ENCODE peak calls at places on chromosomes 3 and 15, in five cellular contexts. One of them, this sample, is unnamed.

GRCh38 chr3:129325383-129325782 is 46.7 kb downstream of the HMCES start:
- DNase-seq in SK-N-SH: no peak
- DNase-seq in GM12892: no peak
- DNase-seq in K562: no peak
- DNase-seq in GM12878: no peak
- DNase-seq in this sample: no peak

GRCh38 chr3:103372031-103372430 is 937.2 kb downstream of the ZPLD1 start:
- DNase-seq in SK-N-SH: no peak
- DNase-seq in GM12892: no peak
- DNase-seq in K562: no peak
- DNase-seq in GM12878: no peak
- DNase-seq in this sample: no peak

GRCh38 chr3:31581660-31582059 is 48.9 kb downstream of the STT3B start:
- DNase-seq in SK-N-SH: no peak
- DNase-seq in GM12892: no peak
- DNase-seq in K562: no peak
- DNase-seq in GM12878: no peak
- DNase-seq in this sample: no peak

GRCh38 chr3:149519912-149520311 is 45.4 kb downstream of the TM4SF4 start:
- DNase-seq in SK-N-SH: no peak
- DNase-seq in GM12892: no peak
- DNase-seq in K562: no peak
- DNase-seq in GM12878: no peak
- DNase-seq in this sample: no peak

GRCh38 chr15:85477730-85478129 is 97.3 kb downstream of the AKAP13 start:
- DNase-seq in SK-N-SH: no peak
- DNase-seq in GM12892: no peak
- DNase-seq in K562: no peak
- DNase-seq in GM12878: no peak
- DNase-seq in this sample: no peak

GRCh38 chr15:26767169-26767670 is 5.6 kb downstream of the GABRB3 start:
- DNase-seq in SK-N-SH: peak
- DNase-seq in GM12892: no peak
- DNase-seq in K562: no peak
- DNase-seq in GM12878: no peak
- DNase-seq in this sample: no peak

GRCh38 chr15:66941231-66941711 is 124.1 kb upstream of the SMAD3 start:
- DNase-seq in SK-N-SH: no peak
- DNase-seq in GM12892: no peak
- DNase-seq in K562: no peak
- DNase-seq in GM12878: no peak
- DNase-seq in this sample: no peak

GRCh38 chr3:111763101-111763500 is 96.0 kb upstream of the PHLDB2 start:
- DNase-seq in SK-N-SH: no peak
- DNase-seq in GM12892: no peak
- DNase-seq in K562: no peak
- DNase-seq in GM12878: no peak
- DNase-seq in this sample: no peak

GRCh38 chr15:71411538-71412482 is 296.5 kb downstream of the THSD4 start:
- DNase-seq in SK-N-SH: no peak
- DNase-seq in GM12892: no peak
- DNase-seq in K562: no peak
- DNase-seq in GM12878: no peak
- DNase-seq in this sample: no peak

GRCh38 chr3:195388380-195388779 is 54.4 kb downstream of the ACAP2 start:
- DNase-seq in SK-N-SH: no peak
- DNase-seq in GM12892: no peak
- DNase-seq in K562: no peak
- DNase-seq in GM12878: no peak
- DNase-seq in this sample: no peak

GRCh38 chr15:75065851-75066509 is 42.6 kb downstream of the PPCDC start:
- DNase-seq in SK-N-SH: no peak
- DNase-seq in GM12892: no peak
- DNase-seq in K562: peak
- DNase-seq in GM12878: no peak
- DNase-seq in this sample: no peak

GRCh38 chr15:60744826-60745225 is 265.9 kb upstream of the ICE2 start:
- DNase-seq in SK-N-SH: no peak
- DNase-seq in GM12892: no peak
- DNase-seq in K562: no peak
- DNase-seq in GM12878: no peak
- DNase-seq in this sample: no peak

GRCh38 chr3:10744098-10744465 is 71.9 kb upstream of the SLC6A11 start:
- DNase-seq in SK-N-SH: peak
- DNase-seq in GM12892: no peak
- DNase-seq in K562: peak
- DNase-seq in GM12878: no peak
- DNase-seq in this sample: no peak

GRCh38 chr3:10398341-10398740 is 77.4 kb upstream of the SEC13 start:
- DNase-seq in SK-N-SH: peak
- DNase-seq in GM12892: no peak
- DNase-seq in K562: no peak
- DNase-seq in GM12878: no peak
- DNase-seq in this sample: no peak

GRCh38 chr15:71355268-71355667 is 240.0 kb downstream of the THSD4 start:
- DNase-seq in SK-N-SH: no peak
- DNase-seq in GM12892: no peak
- DNase-seq in K562: no peak
- DNase-seq in GM12878: no peak
- DNase-seq in this sample: no peak

GRCh38 chr3:148173836-148174235 is 523.9 kb upstream of the AGTR1 start:
- DNase-seq in SK-N-SH: no peak
- DNase-seq in GM12892: no peak
- DNase-seq in K562: no peak
- DNase-seq in GM12878: peak
- DNase-seq in this sample: no peak

GRCh38 chr3:89740881-89741177 is 633.4 kb downstream of the EPHA3 start:
- DNase-seq in SK-N-SH: no peak
- DNase-seq in GM12892: no peak
- DNase-seq in K562: no peak
- DNase-seq in GM12878: no peak
- DNase-seq in this sample: no peak

GRCh38 chr3:53259427-53260259 is 3.8 kb upstream of the TKT start:
- DNase-seq in SK-N-SH: peak
- DNase-seq in GM12892: no peak
- DNase-seq in K562: no peak
- DNase-seq in GM12878: no peak
- DNase-seq in this sample: no peak

GRCh38 chr3:172218350-172219323 is 179.3 kb downstream of the FNDC3B start:
- DNase-seq in SK-N-SH: no peak
- DNase-seq in GM12892: no peak
- DNase-seq in K562: no peak
- DNase-seq in GM12878: peak
- DNase-seq in this sample: no peak

GRCh38 chr3:159322322-159322939 is 520.6 kb downstream of the MFSD1 start:
- DNase-seq in SK-N-SH: peak
- DNase-seq in GM12892: peak
- DNase-seq in K562: peak
- DNase-seq in GM12878: no peak
- DNase-seq in this sample: peak

GRCh38 chr15:35696767-35697231 is 150.8 kb upstream of the DPH6 start:
- DNase-seq in SK-N-SH: no peak
- DNase-seq in GM12892: no peak
- DNase-seq in K562: no peak
- DNase-seq in GM12878: no peak
- DNase-seq in this sample: no peak

GRCh38 chr3:167798443-167798842 is 62.9 kb downstream of the SERPINI1 start:
- DNase-seq in SK-N-SH: no peak
- DNase-seq in GM12892: no peak
- DNase-seq in K562: no peak
- DNase-seq in GM12878: peak
- DNase-seq in this sample: no peak

GRCh38 chr15:75631935-75632334 is 6.4 kb upstream of the SNUPN start:
- DNase-seq in SK-N-SH: no peak
- DNase-seq in GM12892: no peak
- DNase-seq in K562: no peak
- DNase-seq in GM12878: no peak
- DNase-seq in this sample: no peak

GRCh38 chr15:34993877-34994276 is 5.8 kb upstream of the ZNF770 start:
- DNase-seq in SK-N-SH: no peak
- DNase-seq in GM12892: peak
- DNase-seq in K562: no peak
- DNase-seq in GM12878: peak
- DNase-seq in this sample: peak

GRCh38 chr15:41205315-41205714 is 25.2 kb downstream of the EXD1 start:
- DNase-seq in SK-N-SH: no peak
- DNase-seq in GM12892: no peak
- DNase-seq in K562: no peak
- DNase-seq in GM12878: no peak
- DNase-seq in this sample: no peak

GRCh38 chr3:111299070-111299672 is 227.6 kb downstream of the NECTIN3 start:
- DNase-seq in SK-N-SH: no peak
- DNase-seq in GM12892: no peak
- DNase-seq in K562: no peak
- DNase-seq in GM12878: no peak
- DNase-seq in this sample: no peak

GRCh38 chr15:71962537-71962936 is 152.2 kb downstream of the NR2E3 start:
- DNase-seq in SK-N-SH: no peak
- DNase-seq in GM12892: no peak
- DNase-seq in K562: no peak
- DNase-seq in GM12878: peak
- DNase-seq in this sample: no peak

GRCh38 chr3:8954938-8955763 is 8.1 kb downstream of the RAD18 start:
- DNase-seq in SK-N-SH: no peak
- DNase-seq in GM12892: no peak
- DNase-seq in K562: no peak
- DNase-seq in GM12878: peak
- DNase-seq in this sample: no peak

GRCh38 chr3:195154111-195154791 is 116.7 kb downstream of the XXYLT1 start:
- DNase-seq in SK-N-SH: no peak
- DNase-seq in GM12892: no peak
- DNase-seq in K562: no peak
- DNase-seq in GM12878: no peak
- DNase-seq in this sample: no peak

GRCh38 chr3:138946554-138947302 is at the start of the genes FOXL2 and FOXL2NB:
- DNase-seq in SK-N-SH: peak
- DNase-seq in GM12892: no peak
- DNase-seq in K562: peak
- DNase-seq in GM12878: no peak
- DNase-seq in this sample: no peak

GRCh38 chr3:40985195-40985594 is 214.1 kb upstream of the CTNNB1 start:
- DNase-seq in SK-N-SH: peak
- DNase-seq in GM12892: no peak
- DNase-seq in K562: no peak
- DNase-seq in GM12878: no peak
- DNase-seq in this sample: no peak

GRCh38 chr15:69346112-69346511 is 47.4 kb downstream of the PAQR5 start:
- DNase-seq in SK-N-SH: no peak
- DNase-seq in GM12892: no peak
- DNase-seq in K562: no peak
- DNase-seq in GM12878: no peak
- DNase-seq in this sample: no peak

GRCh38 chr3:135966875-135967274 is 1.3 kb downstream of the PPP2R3A start:
- DNase-seq in SK-N-SH: peak
- DNase-seq in GM12892: no peak
- DNase-seq in K562: no peak
- DNase-seq in GM12878: no peak
- DNase-seq in this sample: no peak

GRCh38 chr3:132563409-132564074 is 33.5 kb upstream of the ACKR4 start:
- DNase-seq in SK-N-SH: no peak
- DNase-seq in GM12892: no peak
- DNase-seq in K562: no peak
- DNase-seq in GM12878: no peak
- DNase-seq in this sample: no peak

GRCh38 chr3:187403768-187404270 is 35.6 kb downstream of the RTP4 start:
- DNase-seq in SK-N-SH: no peak
- DNase-seq in GM12892: no peak
- DNase-seq in K562: no peak
- DNase-seq in GM12878: no peak
- DNase-seq in this sample: no peak
- TF ChIP-seq TAF1 in SK-N-SH: no peak
- TF ChIP-seq TAF1 in GM12892: no peak
- TF ChIP-seq TAF1 in K562: no peak
- TF ChIP-seq TAF1 in GM12878: no peak
- TF ChIP-seq TAF1 in this sample: no peak

DNA sequence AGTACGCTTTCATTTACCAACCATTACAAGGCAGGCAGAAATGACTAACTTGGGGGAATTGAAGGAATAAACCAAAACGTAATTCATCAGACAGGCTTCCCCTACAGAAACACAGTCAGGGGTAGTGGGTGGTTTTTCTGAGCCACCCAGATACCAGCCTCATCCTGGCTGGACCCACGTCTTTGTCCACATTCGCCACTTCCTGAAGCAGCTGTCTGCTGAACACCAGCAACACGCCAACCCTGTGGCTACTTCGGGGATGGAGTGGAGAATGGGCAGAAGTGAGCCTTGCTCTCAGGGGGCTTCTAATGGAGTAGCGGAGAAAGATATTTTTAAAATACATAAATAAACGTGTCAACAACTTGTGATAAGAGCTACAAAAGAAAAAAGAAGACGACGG is 40.1 kb downstream of the SYNM start:
- DNase-seq in SK-N-SH: no peak
- DNase-seq in GM12892: no peak
- DNase-seq in K562: no peak
- DNase-seq in GM12878: no peak
- DNase-seq in this sample: no peak
- TF ChIP-seq POLR2AphosphoS5 in SK-N-SH: no peak
- TF ChIP-seq POLR2AphosphoS5 in GM12892: no peak
- TF ChIP-seq POLR2AphosphoS5 in K562: no peak
- TF ChIP-seq POLR2AphosphoS5 in GM12878: no peak
- TF ChIP-seq POLR2AphosphoS5 in this sample: no peak

GRCh38 chr15:64348455-64348854 is 7.5 kb downstream of the CSNK1G1 start:
- DNase-seq in SK-N-SH: no peak
- DNase-seq in GM12892: no peak
- DNase-seq in K562: no peak
- DNase-seq in GM12878: no peak
- DNase-seq in this sample: no peak
- TF ChIP-seq TAF1 in SK-N-SH: no peak
- TF ChIP-seq TAF1 in GM12892: no peak
- TF ChIP-seq TAF1 in K562: no peak
- TF ChIP-seq TAF1 in GM12878: no peak
- TF ChIP-seq TAF1 in this sample: no peak

GRCh38 chr15:44529864-44530604 is 6.9 kb upstream of the EIF3J start:
- DNase-seq in SK-N-SH: no peak
- DNase-seq in GM12892: no peak
- DNase-seq in K562: no peak
- DNase-seq in GM12878: no peak
- DNase-seq in this sample: no peak
- TF ChIP-seq POLR2AphosphoS5 in SK-N-SH: no peak
- TF ChIP-seq POLR2AphosphoS5 in GM12892: no peak
- TF ChIP-seq POLR2AphosphoS5 in K562: no peak
- TF ChIP-seq POLR2AphosphoS5 in GM12878: no peak
- TF ChIP-seq POLR2AphosphoS5 in this sample: no peak

DNA sequence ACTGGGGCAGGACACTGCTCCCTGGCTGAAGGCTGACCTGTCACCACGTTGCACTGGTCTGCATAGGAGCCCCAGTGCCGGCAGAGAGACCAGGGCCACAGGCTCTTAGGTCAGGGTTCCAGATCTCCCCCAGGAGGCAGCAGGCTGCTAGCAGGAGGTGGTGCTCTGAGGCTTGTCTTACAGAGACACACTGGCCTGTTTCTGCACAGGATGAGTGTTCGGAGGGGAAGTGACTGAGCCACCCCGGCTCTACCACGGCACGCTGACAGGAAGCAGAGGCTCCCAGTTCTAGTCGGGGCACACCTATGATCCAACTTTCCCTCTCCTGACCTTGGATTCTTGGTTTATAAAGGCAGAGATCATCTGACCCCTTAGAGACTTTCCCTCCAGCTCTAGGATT is 8.6 kb downstream of the FBXL22 start:
- DNase-seq in SK-N-SH: no peak
- DNase-seq in GM12892: no peak
- DNase-seq in K562: no peak
- DNase-seq in GM12878: no peak
- DNase-seq in this sample: peak
- TF ChIP-seq TAF1 in SK-N-SH: no peak
- TF ChIP-seq TAF1 in GM12892: no peak
- TF ChIP-seq TAF1 in K562: no peak
- TF ChIP-seq TAF1 in GM12878: no peak
- TF ChIP-seq TAF1 in this sample: no peak